ENCODE peak calls at places on chromosomes 1 and 21, in four cellular contexts. One of them, this sample, is unnamed.

GRCh38 chr1:223794040-223794880 is 51.5 kb downstream of the TP53BP2 start:
- DNase-seq in astrocyte of the cerebellum: no peak
- DNase-seq in epithelial cell of esophagus: peak; percentile 54
- DNase-seq in astrocyte: peak; percentile 36
- DNase-seq in this sample: no peak

GRCh38 chr1:225428879-225429455 is 1.1 kb upstream of the LBR start:
- DNase-seq in astrocyte of the cerebellum: no peak
- DNase-seq in epithelial cell of esophagus: no peak
- DNase-seq in astrocyte: no peak
- DNase-seq in this sample: no peak

GRCh38 chr1:56584910-56585528 is 5.7 kb upstream of the PLPP3 start:
- DNase-seq in astrocyte: peak; percentile 47
- DNase-seq in epithelial cell of esophagus: peak; percentile 63
- DNase-seq in astrocyte of the cerebellum: peak; percentile 66
- DNase-seq in this sample: peak; percentile 71

GRCh38 chr1:65346190-65346589 is 36.8 kb downstream of the DNAJC6 start:
- DNase-seq in astrocyte: no peak
- DNase-seq in epithelial cell of esophagus: no peak
- DNase-seq in astrocyte of the cerebellum: no peak
- DNase-seq in this sample: no peak

GRCh38 chr1:219505886-219506285 is 107.0 kb downstream of the ZC3H11B start:
- DNase-seq in astrocyte of the cerebellum: peak; percentile 49
- DNase-seq in epithelial cell of esophagus: no peak
- DNase-seq in astrocyte: peak; percentile 53
- DNase-seq in this sample: peak; percentile 22

GRCh38 chr21:27681841-27682240 is 715.0 kb upstream of the ADAMTS5 start:
- DNase-seq in epithelial cell of esophagus: peak; percentile 34
- DNase-seq in astrocyte of the cerebellum: no peak
- DNase-seq in astrocyte: no peak
- DNase-seq in this sample: peak; percentile 5

GRCh38 chr21:14589855-14590563 is 43.9 kb upstream of the SAMSN1 start:
- DNase-seq in astrocyte: no peak
- DNase-seq in epithelial cell of esophagus: no peak
- DNase-seq in astrocyte of the cerebellum: no peak
- DNase-seq in this sample: no peak

GRCh38 chr21:42002421-42002958 is 7.7 kb downstream of the ZBTB21 start:
- DNase-seq in astrocyte of the cerebellum: peak; percentile 76
- DNase-seq in astrocyte: peak; percentile 97
- DNase-seq in epithelial cell of esophagus: peak; percentile 70
- DNase-seq in this sample: peak; percentile 56

GRCh38 chr1:36204347-36204909 is 19.8 kb upstream of the THRAP3 start:
- DNase-seq in epithelial cell of esophagus: no peak
- DNase-seq in astrocyte of the cerebellum: no peak
- DNase-seq in astrocyte: no peak
- DNase-seq in this sample: peak; percentile 46

GRCh38 chr1:175217674-175218073 is 25.1 kb upstream of the KIAA0040 start:
- DNase-seq in astrocyte: no peak
- DNase-seq in astrocyte of the cerebellum: no peak
- DNase-seq in epithelial cell of esophagus: no peak
- DNase-seq in this sample: no peak

GRCh38 chr1:180131510-180131909 is 23.2 kb upstream of the QSOX1 start:
- DNase-seq in epithelial cell of esophagus: peak; percentile 85
- DNase-seq in astrocyte of the cerebellum: no peak
- DNase-seq in astrocyte: peak; percentile 81
- DNase-seq in this sample: peak; percentile 88

GRCh38 chr1:62294211-62294610 is 25.0 kb downstream of the KANK4 start:
- DNase-seq in astrocyte of the cerebellum: no peak
- DNase-seq in astrocyte: no peak
- DNase-seq in epithelial cell of esophagus: peak; percentile 25
- DNase-seq in this sample: peak; percentile 55

DNA sequence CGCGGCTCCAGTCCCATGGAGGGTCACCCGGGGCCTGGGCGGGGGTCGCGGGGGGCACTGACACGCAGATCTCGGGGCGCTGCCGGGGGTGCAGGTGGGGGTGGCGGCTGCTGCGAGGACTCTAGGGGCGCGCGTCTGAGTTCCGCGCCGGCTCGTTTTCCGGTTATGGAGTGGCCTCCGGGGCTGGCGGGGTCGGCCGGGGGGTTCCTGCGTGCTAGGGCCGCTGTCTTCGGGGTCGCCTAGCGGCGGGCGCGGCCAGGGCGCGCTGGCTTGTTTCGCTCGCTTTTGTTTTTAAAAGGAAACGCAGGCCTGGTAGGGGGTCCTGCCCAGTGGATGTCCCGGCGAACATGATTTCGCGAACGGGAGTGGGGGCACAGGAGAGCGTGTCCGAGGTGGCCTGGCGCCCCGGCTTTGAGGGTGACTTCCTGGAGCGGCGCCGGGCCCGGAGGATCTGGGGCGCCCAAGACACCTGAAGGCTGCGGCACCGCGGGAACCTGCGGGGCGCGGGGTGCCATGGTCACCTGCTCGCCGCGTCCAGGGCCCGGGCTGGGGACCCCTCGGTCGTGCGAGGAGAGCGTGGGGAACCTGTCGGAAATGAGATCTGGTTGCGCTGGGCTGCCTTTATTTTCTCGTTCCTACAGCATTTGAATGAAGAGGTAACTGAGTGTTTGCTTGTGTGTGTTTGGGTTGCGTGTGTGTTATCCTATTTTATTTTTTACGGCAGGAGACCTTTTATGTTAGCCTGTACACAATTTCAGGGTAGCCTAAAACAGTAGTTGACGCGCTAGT is 618 bp downstream of the ETS2 start:
- DNase-seq in astrocyte of the cerebellum: no peak
- DNase-seq in epithelial cell of esophagus: no peak
- DNase-seq in astrocyte: no peak
- DNase-seq in this sample: no peak
- TF ChIP-seq CTCF in astrocyte of the cerebellum: peak; percentile 15
- TF ChIP-seq CTCF in epithelial cell of esophagus: no peak
- TF ChIP-seq CTCF in astrocyte: no peak
- TF ChIP-seq CTCF in this sample: no peak

GRCh38 chr1:22224631-22225030 is 81.7 kb upstream of the WNT4 start:
- DNase-seq in epithelial cell of esophagus: no peak
- DNase-seq in astrocyte of the cerebellum: no peak
- DNase-seq in astrocyte: no peak
- DNase-seq in this sample: no peak
- TF ChIP-seq CTCF in epithelial cell of esophagus: no peak
- TF ChIP-seq CTCF in astrocyte of the cerebellum: no peak
- TF ChIP-seq CTCF in astrocyte: no peak
- TF ChIP-seq CTCF in this sample: no peak

GRCh38 chr21:31107151-31107785 is 69.0 kb upstream of the KRTAP19-8 start:
- DNase-seq in astrocyte: no peak
- DNase-seq in epithelial cell of esophagus: no peak
- DNase-seq in astrocyte of the cerebellum: no peak
- DNase-seq in this sample: no peak

GRCh38 chr21:31111093-31111492 is 72.8 kb upstream of the KRTAP19-8 start:
- DNase-seq in astrocyte: no peak
- DNase-seq in astrocyte of the cerebellum: peak; percentile 38
- DNase-seq in epithelial cell of esophagus: no peak
- DNase-seq in this sample: no peak

GRCh38 chr21:31107871-31108270 is 69.6 kb upstream of the KRTAP19-8 start:
- DNase-seq in epithelial cell of esophagus: no peak
- DNase-seq in astrocyte of the cerebellum: no peak
- DNase-seq in astrocyte: no peak
- DNase-seq in this sample: no peak

GRCh38 chr21:31110430-31110829 is 72.2 kb upstream of the KRTAP19-8 start:
- DNase-seq in epithelial cell of esophagus: no peak
- DNase-seq in astrocyte: no peak
- DNase-seq in astrocyte of the cerebellum: peak; percentile 78
- DNase-seq in this sample: no peak

DNA sequence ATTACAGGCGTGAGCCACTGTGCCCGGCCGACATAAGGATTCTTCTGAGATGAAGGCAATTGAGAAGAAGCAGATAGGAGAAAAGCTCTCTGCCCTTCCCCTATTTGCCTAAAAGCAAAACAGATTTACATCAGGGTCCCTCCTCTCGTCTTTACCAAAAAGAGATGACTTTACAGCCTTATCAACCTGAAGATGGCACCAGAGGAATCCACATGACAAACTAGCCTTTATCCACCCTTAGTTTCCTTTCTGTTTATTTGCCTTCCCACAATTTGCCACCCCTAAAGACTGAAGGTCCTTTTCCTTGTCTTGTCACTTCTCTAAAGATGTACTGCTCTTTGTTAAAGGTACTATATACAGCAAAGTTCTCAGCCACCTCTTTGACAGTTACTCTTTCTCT is 70.7 kb upstream of the KRTAP19-8 start:
- DNase-seq in astrocyte of the cerebellum: no peak
- DNase-seq in epithelial cell of esophagus: peak; percentile 24
- DNase-seq in astrocyte: no peak
- DNase-seq in this sample: peak; percentile 4
- TF ChIP-seq CTCF in astrocyte of the cerebellum: no peak
- TF ChIP-seq CTCF in epithelial cell of esophagus: peak; percentile 15
- TF ChIP-seq CTCF in astrocyte: no peak
- TF ChIP-seq CTCF in this sample: peak; percentile 16

DNA sequence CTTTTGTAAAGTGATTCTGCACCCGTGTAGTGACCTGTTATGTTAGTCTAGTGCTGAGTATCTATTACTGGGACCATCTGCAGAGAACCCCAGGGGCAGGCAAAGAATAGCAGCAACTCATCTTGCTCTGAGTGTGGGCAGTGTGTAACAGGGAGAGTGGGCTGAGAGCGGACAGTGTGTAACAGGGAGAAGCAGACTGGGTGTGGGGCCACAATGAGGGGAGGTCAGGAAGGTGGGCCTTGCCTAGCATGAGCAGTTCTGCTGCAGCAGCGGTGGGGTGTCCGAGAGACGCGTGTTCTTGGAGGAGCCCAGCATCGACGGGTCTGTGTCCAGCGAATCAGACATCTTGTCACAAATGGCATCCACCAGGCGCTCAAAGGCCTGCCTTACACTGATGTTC is 41.2 kb upstream of the NRDC start:
- DNase-seq in astrocyte: no peak
- DNase-seq in astrocyte of the cerebellum: no peak
- DNase-seq in epithelial cell of esophagus: no peak
- DNase-seq in this sample: no peak
- TF ChIP-seq CTCF in astrocyte: no peak
- TF ChIP-seq CTCF in astrocyte of the cerebellum: no peak
- TF ChIP-seq CTCF in epithelial cell of esophagus: no peak
- TF ChIP-seq CTCF in this sample: no peak

This sample was measured in MCF 10A.